ENCODE peak calls at places on chromosomes 4 and X, in four cellular contexts. C is IMR-90, V is mesendoderm, Q is endodermal cell. U is an unnamed sample. For H3K4me1, the result is how much of the 10 kb centered on the place peaks cover.

GRCh38 chr4:4735136-4735754 is 124.2 kb upstream of the MSX1 start:
- DNase-seq in V (no peak), Q (no peak), C (peak), U (no peak)

GRCh38 chr4:156774422-156774821 is 197.2 kb downstream of the PDGFC start:
- DNase-seq in C (peak), Q (no peak), V (no peak), U (peak)

GRCh38 chr4:36392916-36393315 is 111.5 kb downstream of the DTHD1 start:
- DNase-seq in Q (no peak), V (no peak), C (no peak), U (no peak)

GRCh38 chrX:97326456-97326855 is 442.7 kb downstream of the RPA4 start:
- DNase-seq in V (no peak), Q (no peak), C (peak), U (no peak)

GRCh38 chr4:55612341-55612740 is 20.3 kb upstream of the PDCL2 start:
- DNase-seq in Q (no peak), V (no peak), C (no peak), U (no peak)

GRCh38 chr4:119132306-119132705 is 3.3 kb upstream of the MYOZ2 start:
- DNase-seq in Q (no peak), C (peak), V (no peak), U (peak)

GRCh38 chr4:169968999-169969398 is 57.2 kb downstream of the MFAP3L start:
- DNase-seq in V (no peak), Q (no peak), C (peak), U (peak)

GRCh38 chrX:82163701-82164100 is 961.8 kb downstream of the SH3BGRL start:
- DNase-seq in V (no peak), C (no peak), Q (no peak), U (peak)

GRCh38 chr4:24793219-24794005 is 2.0 kb upstream of the SOD3 start:
- DNase-seq in V (peak), Q (no peak), C (peak), U (peak)

GRCh38 chr4:153704522-153704921 is 20.4 kb downstream of the TLR2 start:
- DNase-seq in V (no peak), C (no peak), Q (no peak), U (no peak)

GRCh38 chr4:125826801-125827200 is 512.0 kb downstream of the FAT4 start:
- DNase-seq in C (peak), V (no peak), Q (no peak), U (peak)

GRCh38 chr4:24547979-24548378 is 36.4 kb downstream of the DHX15 start:
- DNase-seq in V (peak), C (no peak), Q (no peak), U (no peak)

GRCh38 chr4:7816771-7817170 is 122.9 kb downstream of the AFAP1 start:
- DNase-seq in C (no peak), V (no peak), Q (no peak), U (no peak)

GRCh38 chr4:48795108-48795507 is 15.0 kb upstream of the FRYL start:
- DNase-seq in C (no peak), Q (no peak), V (no peak), U (no peak)

GRCh38 chr4:18248611-18249010 is 227.1 kb upstream of the LCORL start:
- DNase-seq in V (no peak), C (no peak), Q (no peak), U (no peak)

GRCh38 chrX:23784487-23785301 is 1.7 kb downstream of the SAT1 start:
- DNase-seq in C (peak), Q (no peak), V (no peak), U (peak)

GRCh38 chrX:120238947-120239346 is 11.7 kb upstream of the ZBTB33 start:
- DNase-seq in Q (no peak), V (no peak), C (no peak), U (no peak)

GRCh38 chrX:16429391-16429790 is 220.6 kb upstream of the S100G start:
- DNase-seq in C (peak), Q (no peak), V (no peak), U (peak)

GRCh38 chr4:72701987-72702819 is 133.2 kb upstream of the ADAMTS3 start:
- DNase-seq in Q (peak), V (peak), C (peak), U (peak)

GRCh38 chrX:119272882-119273806 is 37.1 kb downstream of the PGRMC1 start:
- DNase-seq in V (peak), Q (peak), C (peak), U (peak)

DNA sequence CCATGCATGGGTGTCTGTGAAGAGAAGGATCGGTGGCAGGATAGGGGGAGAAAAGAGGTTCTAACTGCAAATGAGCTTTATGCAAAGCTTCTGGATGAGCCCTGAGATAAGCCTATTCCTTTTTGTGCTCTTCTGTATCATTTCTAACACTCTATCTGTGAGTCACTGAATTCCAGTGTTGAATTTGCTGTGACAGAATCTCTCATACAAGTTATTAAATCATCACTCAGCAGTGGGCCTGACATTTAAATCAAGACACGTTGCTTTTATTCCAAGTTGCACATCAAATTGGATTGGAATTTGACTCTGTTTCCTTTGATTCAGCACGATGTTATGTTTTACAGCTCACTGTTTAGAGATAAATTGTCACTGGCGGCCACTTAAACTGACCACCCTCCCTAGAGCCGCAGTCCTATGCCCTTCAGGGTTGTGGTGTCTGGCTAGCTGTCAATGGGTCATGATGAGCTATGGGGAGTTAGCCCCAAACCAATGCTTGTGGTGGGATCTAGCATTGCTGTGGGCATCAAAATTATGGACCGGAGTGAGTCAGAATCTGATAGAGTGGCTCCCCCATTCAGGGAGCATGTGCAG is 42.7 kb downstream of the LHFPL1 start:
- DNase-seq in Q (no peak), V (no peak), C (peak), U (peak)
- H3K9ac ChIP-seq in Q (no peak), V (no peak), C (no peak), U (no peak)

GRCh38 chr4:186693894-186694293 is 29.8 kb downstream of the FAT1 start:
- DNase-seq in V (no peak), Q (no peak), C (no peak), U (no peak)
- H3K4me1 ChIP-seq in V (under half), Q (under half), C (under half), U (under half)

GRCh38 chr4:3409571-3410091 is 32.1 kb upstream of the HGFAC start:
- DNase-seq in C (no peak), V (no peak), Q (peak), U (no peak)
- H3K9ac ChIP-seq in C (no peak), V (no peak), Q (no peak), U (no peak)

GRCh38 chr4:81504685-81505598 is 33.2 kb upstream of the RASGEF1B start:
- DNase-seq in V (no peak), C (no peak), Q (no peak), U (peak)

GRCh38 chr4:81508786-81509574 is 37.3 kb upstream of the RASGEF1B start:
- DNase-seq in V (no peak), C (no peak), Q (no peak), U (no peak)

GRCh38 chr4:81509822-81510221 is 38.1 kb upstream of the RASGEF1B start:
- DNase-seq in Q (no peak), C (no peak), V (no peak), U (no peak)

GRCh38 chr4:81506731-81507130 is 35.0 kb upstream of the RASGEF1B start:
- DNase-seq in Q (no peak), V (no peak), C (no peak), U (no peak)

DNA sequence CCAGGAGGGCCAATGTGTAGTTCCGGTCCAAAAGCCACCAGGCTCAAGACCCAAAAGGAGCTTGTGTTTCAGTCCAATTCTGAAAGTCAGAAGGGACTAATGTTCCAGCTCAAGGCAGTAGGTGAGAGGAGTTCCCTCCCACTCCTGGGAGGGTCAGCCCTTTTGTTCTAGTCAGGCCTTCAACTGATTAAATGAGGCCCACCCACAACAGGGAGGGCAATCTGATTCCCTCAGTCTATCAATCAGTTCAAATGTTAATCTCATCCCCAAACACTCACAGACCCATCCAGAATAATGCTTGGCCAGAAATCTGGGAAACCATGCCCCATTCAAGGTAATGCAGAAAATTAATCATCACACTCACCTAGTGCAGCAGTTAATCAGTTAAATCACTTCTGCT is 35.8 kb upstream of the RASGEF1B start:
- DNase-seq in Q (no peak), V (no peak), C (no peak), U (no peak)
- H3K4me1 ChIP-seq in Q (under half), V (under half), C (under half), U (under half)

GRCh38 chrX:53255738-53256191 is 25.6 kb downstream of the IQSEC2 start:
- DNase-seq in Q (no peak), V (no peak), C (no peak), U (no peak)
- H3K9ac ChIP-seq in Q (no peak), V (no peak), C (no peak), U (no peak)

DNA sequence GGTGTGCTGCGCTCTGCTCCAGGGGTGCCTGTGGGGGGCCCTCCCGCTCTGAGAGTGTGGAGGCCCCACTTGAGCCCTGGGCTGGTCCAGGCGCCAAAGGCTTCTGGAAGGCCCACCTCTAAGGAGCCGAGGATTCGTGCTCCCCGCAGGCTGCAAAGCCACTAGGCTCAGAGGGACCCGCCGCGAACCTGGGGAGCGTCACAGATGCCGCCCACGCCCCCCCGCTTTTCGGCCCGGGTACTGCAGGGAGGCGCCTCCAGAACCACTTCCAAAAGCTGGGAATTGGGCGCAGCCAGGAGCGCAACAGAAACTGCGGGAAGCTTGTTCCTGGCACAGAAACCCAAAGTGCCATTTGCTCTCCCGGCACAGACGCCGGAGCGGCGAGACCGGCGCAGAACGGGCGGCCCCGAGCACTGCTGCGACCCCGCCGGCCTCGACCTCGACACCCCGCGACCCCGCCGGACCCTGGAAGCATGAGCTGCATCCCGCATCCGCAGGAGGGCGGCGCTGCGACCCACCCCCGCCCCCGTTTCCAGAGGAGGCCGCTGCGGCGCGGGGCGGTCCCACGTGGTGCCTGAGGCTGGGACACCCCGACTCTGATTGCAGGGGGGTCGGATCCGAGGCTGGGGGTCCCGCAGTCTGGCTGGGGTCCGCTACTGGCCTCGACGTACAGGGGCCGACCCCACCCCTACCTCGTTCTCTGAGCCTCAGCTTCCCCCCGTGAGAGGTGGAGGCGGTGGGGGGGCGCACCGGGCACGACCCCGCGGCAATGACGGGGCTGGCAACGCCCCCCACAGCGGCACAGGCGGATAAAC is 30.8 kb downstream of the CPLX1 start:
- DNase-seq in C (no peak), Q (peak), V (no peak), U (peak)
- H3K4me1 ChIP-seq in C (under half), Q (under half), V (under half), U (under half)

DNA sequence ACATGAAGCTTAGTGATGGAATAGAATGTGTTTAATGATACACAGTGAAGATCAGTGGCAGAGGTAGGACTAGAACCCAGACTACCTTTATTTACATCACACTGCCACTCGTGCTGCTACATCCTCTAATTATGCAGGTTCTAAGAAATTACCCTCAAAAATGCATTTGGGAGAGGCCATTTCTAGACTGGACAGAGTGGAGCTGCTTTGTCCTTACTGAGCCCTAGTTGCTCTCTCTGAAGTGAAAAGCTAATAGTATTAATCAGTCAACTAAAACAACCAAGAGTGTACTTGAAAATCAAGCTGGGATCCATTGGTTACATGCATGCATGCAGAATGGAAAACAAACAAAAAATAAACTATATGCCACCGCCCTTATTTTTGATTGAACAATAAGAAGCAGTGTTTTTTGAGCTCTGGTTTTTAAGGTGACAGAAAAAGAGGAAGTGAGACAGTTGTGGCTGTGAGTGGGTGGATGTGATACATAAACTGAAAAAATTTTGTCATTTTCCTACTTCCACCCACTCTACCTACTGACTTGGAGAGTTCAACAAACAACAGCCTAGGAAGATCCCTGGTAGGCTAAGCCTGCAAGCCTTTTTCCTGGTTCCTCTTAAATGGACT is 6.8 kb upstream of the VSIG4 start:
- DNase-seq in Q (no peak), V (no peak), C (no peak), U (peak)
- H3K9ac ChIP-seq in Q (no peak), V (no peak), C (no peak), U (no peak)

U was measured in GM23248.